ENCODE peak calls at places on chromosomes 16 and 17, in four cellular contexts. J is DND-41, Z is heart right ventricle, X is BJ. G is an unnamed sample.

GRCh38 chr16:65457084-65457483 is 335.2 kb upstream of the CDH11 start:
- DNase-seq in J (no peak), Z (no peak), X (no peak), G (no peak)

GRCh38 chr17:18026408-18026776 is 12.6 kb downstream of the ATPAF2 start:
- DNase-seq in Z (peak; percentile 60), J (no peak), X (no peak), G (peak; percentile 53)

GRCh38 chr17:47275245-47275984 is 21.8 kb downstream of the ITGB3 start:
- DNase-seq in X (peak; percentile 86), Z (peak; percentile 89), J (no peak), G (peak; percentile 94)

GRCh38 chr17:28256370-28256769 is 62.6 kb upstream of the TMEM97 start:
- DNase-seq in J (no peak), Z (no peak), X (no peak), G (no peak)

GRCh38 chr16:74226361-74226979 is 70.1 kb upstream of the PSMD7 start:
- DNase-seq in J (no peak), Z (no peak), X (no peak), G (no peak)

GRCh38 chr17:55806745-55807466 is 56.1 kb downstream of the PCTP start:
- DNase-seq in Z (no peak), J (no peak), X (no peak), G (no peak)

GRCh38 chr16:85132456-85133289 is 20.4 kb upstream of the CIBAR2 start:
- DNase-seq in J (no peak), Z (no peak), X (no peak), G (no peak)

GRCh38 chr17:63682981-63683380 is 16.9 kb downstream of the LIMD2 start:
- DNase-seq in Z (no peak), J (no peak), X (no peak), G (no peak)

GRCh38 chr17:12365805-12366204 is 299.9 kb upstream of the MYOCD start:
- DNase-seq in J (no peak), Z (peak; percentile 35), X (no peak), G (no peak)

GRCh38 chr17:13346996-13347762 is 254.6 kb downstream of the HS3ST3A1 start:
- DNase-seq in X (peak; percentile 82), J (no peak), Z (no peak), G (peak; percentile 93)

GRCh38 chr17:4101127-4101798 is 41.6 kb downstream of the ZZEF1 start:
- DNase-seq in Z (peak; percentile 11), X (peak; percentile 5), J (no peak), G (peak; percentile 7)

GRCh38 chr17:27310548-27311110 is 16.7 kb downstream of the WSB1 start:
- DNase-seq in X (no peak), J (no peak), Z (no peak), G (no peak)

GRCh38 chr17:77365584-77366186 is 224.9 kb downstream of the SEC14L1 start:
- DNase-seq in Z (peak; percentile 59), J (no peak), X (no peak), G (no peak)

GRCh38 chr16:4182581-4183257 is 59.2 kb downstream of the SRL start:
- DNase-seq in X (no peak), J (no peak), Z (no peak), G (no peak)

GRCh38 chr16:72766506-72766905 is 281.4 kb downstream of the ZFHX3 start:
- DNase-seq in X (no peak), J (no peak), Z (no peak), G (no peak)

GRCh38 chr17:78346605-78347250 is 13.1 kb downstream of the SOCS3 start:
- DNase-seq in J (no peak), X (no peak), Z (no peak), G (no peak)

GRCh38 chr17:47941246-47941997 is at the start of gene PNPO:
- DNase-seq in Z (peak; percentile 96), X (peak; percentile 93), J (peak; percentile 98), G (peak; percentile 100)

GRCh38 chr16:50371936-50372595 is 3.3 kb upstream of the BRD7 start:
- DNase-seq in X (no peak), Z (no peak), J (no peak), G (no peak)

GRCh38 chr17:81317992-81318391 is 22.9 kb upstream of the SLC38A10 start:
- DNase-seq in X (no peak), Z (no peak), J (no peak), G (no peak)

GRCh38 chr17:67779098-67779672 is 46.1 kb upstream of the BPTF start:
- DNase-seq in Z (peak; percentile 53), J (peak; percentile 19), X (peak; percentile 19), G (peak; percentile 63)

GRCh38 chr17:80034977-80035686 is 540 bp downstream of the TBC1D16 start:
- DNase-seq in J (peak; percentile 47), X (no peak), Z (peak; percentile 30), G (no peak)

GRCh38 chr16:88548131-88548874 is 21.9 kb upstream of the ZC3H18 start:
- DNase-seq in X (no peak), J (no peak), Z (no peak), G (no peak)

GRCh38 chr17:38738686-38739085 is 8.5 kb downstream of the CISD3 start:
- DNase-seq in Z (no peak), X (no peak), J (no peak), G (no peak)

GRCh38 chr16:85430523-85431381 is 182.4 kb upstream of the GSE1 start:
- DNase-seq in X (no peak), J (peak; percentile 4), Z (no peak), G (no peak)

GRCh38 chr17:32593003-32593402 is 106.2 kb downstream of the CDK5R1 start:
- DNase-seq in Z (no peak), J (no peak), X (no peak), G (no peak)

GRCh38 chr17:62892870-62893338 is 73.1 kb upstream of the TANC2 start:
- DNase-seq in X (peak; percentile 33), J (no peak), Z (peak; percentile 38), G (peak; percentile 32)

GRCh38 chr17:17738901-17739300 is 57.6 kb downstream of the RAI1 start:
- DNase-seq in X (no peak), J (no peak), Z (peak; percentile 54), G (no peak)

GRCh38 chr17:61499632-61500031 is 47.4 kb downstream of the TBX4 start:
- DNase-seq in J (no peak), Z (no peak), X (no peak), G (no peak)

GRCh38 chr16:55641430-55642056 is 14.2 kb upstream of the SLC6A2 start:
- DNase-seq in J (no peak), X (no peak), Z (no peak), G (no peak)

DNA sequence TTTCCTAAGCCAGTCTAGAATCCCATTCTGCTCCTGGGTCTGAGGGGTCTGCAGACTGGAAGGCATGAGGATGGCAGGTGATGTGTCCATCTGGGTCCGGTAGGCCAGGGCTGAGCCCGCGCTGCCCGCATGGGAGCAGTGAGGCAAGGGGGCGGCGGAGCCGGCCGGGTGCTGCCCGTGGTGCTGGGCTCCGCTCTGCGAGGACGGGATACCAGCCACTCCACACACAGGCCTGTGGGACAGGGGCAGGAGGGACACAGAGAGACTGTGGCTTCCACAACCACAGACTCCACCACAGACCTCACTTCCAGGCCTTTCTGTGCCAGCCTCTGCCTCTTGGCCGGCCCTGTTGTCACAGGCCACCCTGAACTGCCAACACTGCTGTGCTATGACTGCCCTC is 25.4 kb downstream of the MAP1LC3B start:
- DNase-seq in J (no peak), X (no peak), Z (no peak), G (no peak)
- TF ChIP-seq CTCF in J (no peak), X (no peak), Z (no peak), G (no peak)

DNA sequence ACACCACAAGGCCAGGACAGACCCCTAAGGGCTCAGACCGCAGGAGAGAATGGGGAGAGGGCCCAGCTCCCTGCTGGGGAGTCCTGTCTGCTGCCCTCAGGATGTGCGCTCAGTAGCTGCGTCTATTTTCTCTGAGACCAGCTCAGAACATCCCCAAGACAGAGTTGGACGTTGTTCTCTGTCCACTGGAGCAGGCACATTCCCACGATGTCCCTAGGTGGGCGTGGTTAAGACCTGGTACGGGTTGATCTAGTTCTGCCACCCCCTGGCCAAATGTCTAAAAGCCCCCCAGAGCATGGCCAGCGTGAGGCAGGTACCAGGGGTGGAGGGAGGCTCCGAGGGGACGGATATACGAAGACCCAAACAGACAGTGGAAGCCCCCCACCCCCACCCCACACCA is 842 bp upstream of the CALB2 start:
- DNase-seq in J (no peak), Z (no peak), X (no peak), G (no peak)
- TF ChIP-seq CTCF in J (no peak), Z (no peak), X (no peak), G (no peak)

GRCh38 chr17:21379080-21379711 is 3.0 kb downstream of the KCNJ12 start:
- DNase-seq in J (no peak), Z (peak; percentile 45), X (no peak), G (no peak)

GRCh38 chr17:21378553-21378952 is 2.4 kb downstream of the KCNJ12 start:
- DNase-seq in Z (no peak), X (no peak), J (no peak), G (no peak)

GRCh38 chr17:21376585-21376834 is 353 bp downstream of the KCNJ12 start:
- DNase-seq in Z (no peak), X (no peak), J (no peak), G (no peak)

GRCh38 chr17:21376835-21377690 is 906 bp downstream of the KCNJ12 start:
- DNase-seq in J (no peak), Z (no peak), X (no peak), G (no peak)

GRCh38 chr17:21377821-21378396 is 1.8 kb downstream of the KCNJ12 start:
- DNase-seq in Z (no peak), J (no peak), X (no peak), G (no peak)
- TF ChIP-seq CTCF in Z (no peak), J (no peak), X (no peak), G (no peak)

GRCh38 chr16:2474877-2475412 is at the start of gene TBC1D24:
- DNase-seq in Z (peak; percentile 84), J (peak; percentile 88), X (no peak), G (no peak)

GRCh38 chr16:2473425-2473926 is 1.5 kb upstream of the TBC1D24 start:
- DNase-seq in X (no peak), J (peak; percentile 63), Z (no peak), G (no peak)

GRCh38 chr16:2475413-2476344 is 752 bp downstream of the TBC1D24 start:
- DNase-seq in X (no peak), Z (no peak), J (peak; percentile 58), G (no peak)

GRCh38 chr16:2472885-2473284 is 1.8 kb downstream of the NTN3 start:
- DNase-seq in Z (no peak), X (no peak), J (no peak), G (no peak)

DNA sequence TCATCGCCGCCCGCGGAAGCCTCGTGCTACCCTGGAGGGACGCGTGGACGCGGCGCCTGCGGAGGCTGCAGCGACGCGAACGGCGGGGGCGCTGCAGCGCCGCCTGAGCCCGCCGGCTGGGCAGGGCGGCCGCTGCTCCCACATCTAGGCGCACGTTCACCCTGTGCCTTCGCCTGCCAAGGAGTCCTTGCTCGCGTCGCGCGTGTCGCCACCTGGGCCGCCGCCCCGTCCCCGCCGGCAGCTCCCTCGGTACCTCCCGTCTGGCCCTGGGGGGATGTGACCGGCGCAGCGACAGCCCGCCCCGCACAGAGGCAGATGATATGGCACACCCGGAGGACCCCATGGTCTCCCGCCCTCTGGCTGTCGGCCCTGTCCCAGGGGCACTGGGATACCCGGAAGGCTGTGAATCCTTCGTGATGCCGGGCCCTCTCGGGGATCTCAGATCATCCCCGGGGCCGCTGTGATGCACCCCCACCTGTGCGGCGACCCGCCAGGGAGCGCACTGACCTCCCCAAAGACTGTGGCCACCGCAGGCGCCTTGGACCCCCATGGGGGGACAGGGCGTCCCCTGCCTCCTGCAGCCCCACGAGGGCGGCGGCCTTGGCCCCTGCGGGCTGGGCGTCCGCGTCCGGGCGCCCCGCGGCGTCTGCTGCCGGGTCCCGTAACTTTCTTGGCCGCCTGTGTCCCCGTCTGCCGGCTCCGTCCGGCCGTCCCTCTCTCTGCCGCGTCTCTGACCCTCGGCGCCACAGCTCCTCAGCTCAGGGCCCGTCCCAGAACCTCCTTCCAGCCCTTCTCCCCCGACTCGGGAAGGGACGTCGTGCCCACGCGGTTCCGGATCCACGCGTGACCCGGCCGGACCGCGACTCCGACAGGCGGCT is 689 bp upstream of the TBC1D24 start:
- DNase-seq in Z (no peak), X (no peak), J (peak; percentile 62), G (no peak)
- TF ChIP-seq CTCF in Z (peak; percentile 62), X (peak; percentile 15), J (peak; percentile 70), G (no peak)

G was measured in HFF-Myc.